ENCODE peak calls at places on chromosomes 11 and 22, in ten cellular contexts. One of them, this sample, is unnamed.
A peak's percentile ranks its signal among the peaks of the same experiment; 100 is the strongest.

GRCh38 chr22:40733919-40734318 is 54.6 kb downstream of the MCHR1 start:
- DNase-seq in HEK293T: no peak
- DNase-seq in neural crest cell: no peak
- DNase-seq in activated effector memory CD4-positive, alpha-beta T cell treated with anti-CD3 and anti-CD28 coated beads, Interleukin-2, amount 50 U/mL, for 16 hours: no peak
- DNase-seq in NCI-H1092: no peak
- DNase-seq in heart right ventricle: no peak
- DNase-seq in NCI-H460: no peak
- DNase-seq in bronchial epithelial cell: no peak
- DNase-seq in RPMI7951: no peak
- DNase-seq in activated naive CD8-positive, alpha-beta T cell treated with anti-CD3 and anti-CD28 coated beads for 36 hours: no peak
- DNase-seq in this sample: no peak

GRCh38 chr11:119155733-119156492 is 7.1 kb downstream of the ABCG4 start:
- DNase-seq in NCI-H460: peak; percentile 11
- DNase-seq in activated effector memory CD4-positive, alpha-beta T cell treated with anti-CD3 and anti-CD28 coated beads, Interleukin-2, amount 50 U/mL, for 16 hours: no peak
- DNase-seq in HEK293T: no peak
- DNase-seq in RPMI7951: peak; percentile 58
- DNase-seq in NCI-H1092: no peak
- DNase-seq in neural crest cell: no peak
- DNase-seq in bronchial epithelial cell: no peak
- DNase-seq in heart right ventricle: no peak
- DNase-seq in activated naive CD8-positive, alpha-beta T cell treated with anti-CD3 and anti-CD28 coated beads for 36 hours: no peak
- DNase-seq in this sample: no peak

GRCh38 chr11:72436667-72437066 is 2.3 kb upstream of the CLPB start:
- DNase-seq in RPMI7951: no peak
- DNase-seq in HEK293T: no peak
- DNase-seq in activated effector memory CD4-positive, alpha-beta T cell treated with anti-CD3 and anti-CD28 coated beads, Interleukin-2, amount 50 U/mL, for 16 hours: no peak
- DNase-seq in neural crest cell: no peak
- DNase-seq in heart right ventricle: no peak
- DNase-seq in activated naive CD8-positive, alpha-beta T cell treated with anti-CD3 and anti-CD28 coated beads for 36 hours: no peak
- DNase-seq in NCI-H460: no peak
- DNase-seq in bronchial epithelial cell: no peak
- DNase-seq in NCI-H1092: no peak
- DNase-seq in this sample: no peak

GRCh38 chr11:27227744-27228143 is 135.3 kb downstream of the CCDC34 start:
- DNase-seq in NCI-H460: no peak
- DNase-seq in activated naive CD8-positive, alpha-beta T cell treated with anti-CD3 and anti-CD28 coated beads for 36 hours: no peak
- DNase-seq in RPMI7951: no peak
- DNase-seq in NCI-H1092: peak; percentile 48
- DNase-seq in HEK293T: no peak
- DNase-seq in activated effector memory CD4-positive, alpha-beta T cell treated with anti-CD3 and anti-CD28 coated beads, Interleukin-2, amount 50 U/mL, for 16 hours: no peak
- DNase-seq in heart right ventricle: no peak
- DNase-seq in neural crest cell: no peak
- DNase-seq in bronchial epithelial cell: no peak
- DNase-seq in this sample: no peak

GRCh38 chr11:66012946-66013761 is 1.3 kb downstream of the CST6 start:
- DNase-seq in activated naive CD8-positive, alpha-beta T cell treated with anti-CD3 and anti-CD28 coated beads for 36 hours: no peak
- DNase-seq in activated effector memory CD4-positive, alpha-beta T cell treated with anti-CD3 and anti-CD28 coated beads, Interleukin-2, amount 50 U/mL, for 16 hours: no peak
- DNase-seq in HEK293T: no peak
- DNase-seq in NCI-H1092: no peak
- DNase-seq in heart right ventricle: no peak
- DNase-seq in neural crest cell: no peak
- DNase-seq in NCI-H460: no peak
- DNase-seq in RPMI7951: peak; percentile 38
- DNase-seq in bronchial epithelial cell: peak; percentile 71
- DNase-seq in this sample: no peak

GRCh38 chr22:50576070-50576469 is 2.2 kb downstream of the CPT1B start:
- DNase-seq in bronchial epithelial cell: peak; percentile 51
- DNase-seq in heart right ventricle: no peak
- DNase-seq in HEK293T: peak; percentile 54
- DNase-seq in NCI-H460: peak; percentile 41
- DNase-seq in neural crest cell: peak; percentile 22
- DNase-seq in activated naive CD8-positive, alpha-beta T cell treated with anti-CD3 and anti-CD28 coated beads for 36 hours: no peak
- DNase-seq in activated effector memory CD4-positive, alpha-beta T cell treated with anti-CD3 and anti-CD28 coated beads, Interleukin-2, amount 50 U/mL, for 16 hours: no peak
- DNase-seq in RPMI7951: peak; percentile 24
- DNase-seq in NCI-H1092: no peak
- DNase-seq in this sample: no peak

GRCh38 chr11:93738647-93739081 is 2.6 kb downstream of the TAF1D start:
- DNase-seq in activated effector memory CD4-positive, alpha-beta T cell treated with anti-CD3 and anti-CD28 coated beads, Interleukin-2, amount 50 U/mL, for 16 hours: no peak
- DNase-seq in NCI-H460: no peak
- DNase-seq in HEK293T: no peak
- DNase-seq in NCI-H1092: no peak
- DNase-seq in activated naive CD8-positive, alpha-beta T cell treated with anti-CD3 and anti-CD28 coated beads for 36 hours: no peak
- DNase-seq in neural crest cell: no peak
- DNase-seq in heart right ventricle: no peak
- DNase-seq in RPMI7951: no peak
- DNase-seq in bronchial epithelial cell: peak; percentile 25
- DNase-seq in this sample: no peak

GRCh38 chr22:37455896-37456295 is 28.6 kb upstream of the ELFN2 start:
- DNase-seq in neural crest cell: no peak
- DNase-seq in NCI-H460: no peak
- DNase-seq in bronchial epithelial cell: no peak
- DNase-seq in NCI-H1092: no peak
- DNase-seq in activated effector memory CD4-positive, alpha-beta T cell treated with anti-CD3 and anti-CD28 coated beads, Interleukin-2, amount 50 U/mL, for 16 hours: no peak
- DNase-seq in activated naive CD8-positive, alpha-beta T cell treated with anti-CD3 and anti-CD28 coated beads for 36 hours: no peak
- DNase-seq in HEK293T: no peak
- DNase-seq in RPMI7951: no peak
- DNase-seq in heart right ventricle: no peak
- DNase-seq in this sample: no peak

GRCh38 chr11:65529475-65530156 is 4.7 kb downstream of the SCYL1 start:
- DNase-seq in NCI-H460: no peak
- DNase-seq in activated effector memory CD4-positive, alpha-beta T cell treated with anti-CD3 and anti-CD28 coated beads, Interleukin-2, amount 50 U/mL, for 16 hours: no peak
- DNase-seq in NCI-H1092: no peak
- DNase-seq in heart right ventricle: no peak
- DNase-seq in HEK293T: no peak
- DNase-seq in neural crest cell: no peak
- DNase-seq in activated naive CD8-positive, alpha-beta T cell treated with anti-CD3 and anti-CD28 coated beads for 36 hours: no peak
- DNase-seq in RPMI7951: no peak
- DNase-seq in bronchial epithelial cell: no peak
- DNase-seq in this sample: no peak

GRCh38 chr22:24474221-24474620 is 20.9 kb upstream of the UPB1 start:
- DNase-seq in NCI-H460: no peak
- DNase-seq in RPMI7951: peak; percentile 90
- DNase-seq in activated naive CD8-positive, alpha-beta T cell treated with anti-CD3 and anti-CD28 coated beads for 36 hours: no peak
- DNase-seq in HEK293T: no peak
- DNase-seq in bronchial epithelial cell: peak; percentile 60
- DNase-seq in NCI-H1092: no peak
- DNase-seq in heart right ventricle: no peak
- DNase-seq in neural crest cell: no peak
- DNase-seq in activated effector memory CD4-positive, alpha-beta T cell treated with anti-CD3 and anti-CD28 coated beads, Interleukin-2, amount 50 U/mL, for 16 hours: no peak
- DNase-seq in this sample: peak; percentile 67

GRCh38 chr11:83726316-83726715 is 440.1 kb upstream of the CCDC90B start:
- DNase-seq in NCI-H460: no peak
- DNase-seq in HEK293T: no peak
- DNase-seq in RPMI7951: no peak
- DNase-seq in bronchial epithelial cell: peak; percentile 18
- DNase-seq in activated effector memory CD4-positive, alpha-beta T cell treated with anti-CD3 and anti-CD28 coated beads, Interleukin-2, amount 50 U/mL, for 16 hours: no peak
- DNase-seq in neural crest cell: no peak
- DNase-seq in activated naive CD8-positive, alpha-beta T cell treated with anti-CD3 and anti-CD28 coated beads for 36 hours: no peak
- DNase-seq in NCI-H1092: no peak
- DNase-seq in heart right ventricle: no peak
- DNase-seq in this sample: no peak

GRCh38 chr11:61494341-61495038 is 14.1 kb upstream of the LRRC10B start:
- DNase-seq in NCI-H460: no peak
- DNase-seq in activated naive CD8-positive, alpha-beta T cell treated with anti-CD3 and anti-CD28 coated beads for 36 hours: no peak
- DNase-seq in heart right ventricle: peak; percentile 69
- DNase-seq in NCI-H1092: peak; percentile 35
- DNase-seq in bronchial epithelial cell: no peak
- DNase-seq in neural crest cell: no peak
- DNase-seq in activated effector memory CD4-positive, alpha-beta T cell treated with anti-CD3 and anti-CD28 coated beads, Interleukin-2, amount 50 U/mL, for 16 hours: no peak
- DNase-seq in RPMI7951: no peak
- DNase-seq in HEK293T: no peak
- DNase-seq in this sample: no peak

GRCh38 chr11:70210051-70210501 is 7.0 kb downstream of the FADD start:
- DNase-seq in NCI-H1092: no peak
- DNase-seq in activated effector memory CD4-positive, alpha-beta T cell treated with anti-CD3 and anti-CD28 coated beads, Interleukin-2, amount 50 U/mL, for 16 hours: no peak
- DNase-seq in activated naive CD8-positive, alpha-beta T cell treated with anti-CD3 and anti-CD28 coated beads for 36 hours: no peak
- DNase-seq in bronchial epithelial cell: no peak
- DNase-seq in HEK293T: no peak
- DNase-seq in NCI-H460: peak; percentile 11
- DNase-seq in RPMI7951: peak; percentile 52
- DNase-seq in neural crest cell: no peak
- DNase-seq in heart right ventricle: no peak
- DNase-seq in this sample: no peak

GRCh38 chr11:120137611-120138521 is at the start of gene TRIM29:
- DNase-seq in heart right ventricle: peak; percentile 2
- DNase-seq in RPMI7951: no peak
- DNase-seq in activated effector memory CD4-positive, alpha-beta T cell treated with anti-CD3 and anti-CD28 coated beads, Interleukin-2, amount 50 U/mL, for 16 hours: peak; percentile 52
- DNase-seq in NCI-H1092: no peak
- DNase-seq in activated naive CD8-positive, alpha-beta T cell treated with anti-CD3 and anti-CD28 coated beads for 36 hours: no peak
- DNase-seq in HEK293T: no peak
- DNase-seq in bronchial epithelial cell: peak; percentile 89
- DNase-seq in neural crest cell: no peak
- DNase-seq in NCI-H460: no peak
- DNase-seq in this sample: no peak

GRCh38 chr11:23555085-23555484 is 694.8 kb upstream of the CCDC179 start:
- DNase-seq in heart right ventricle: no peak
- DNase-seq in NCI-H460: no peak
- DNase-seq in neural crest cell: no peak
- DNase-seq in NCI-H1092: no peak
- DNase-seq in RPMI7951: peak; percentile 21
- DNase-seq in HEK293T: no peak
- DNase-seq in bronchial epithelial cell: peak; percentile 21
- DNase-seq in activated naive CD8-positive, alpha-beta T cell treated with anti-CD3 and anti-CD28 coated beads for 36 hours: no peak
- DNase-seq in activated effector memory CD4-positive, alpha-beta T cell treated with anti-CD3 and anti-CD28 coated beads, Interleukin-2, amount 50 U/mL, for 16 hours: no peak
- DNase-seq in this sample: peak; percentile 20

GRCh38 chr11:78061088-78061920 is 2.4 kb upstream of the THRSP start:
- DNase-seq in HEK293T: no peak
- DNase-seq in activated effector memory CD4-positive, alpha-beta T cell treated with anti-CD3 and anti-CD28 coated beads, Interleukin-2, amount 50 U/mL, for 16 hours: no peak
- DNase-seq in heart right ventricle: peak; percentile 71
- DNase-seq in RPMI7951: no peak
- DNase-seq in neural crest cell: no peak
- DNase-seq in bronchial epithelial cell: no peak
- DNase-seq in activated naive CD8-positive, alpha-beta T cell treated with anti-CD3 and anti-CD28 coated beads for 36 hours: no peak
- DNase-seq in NCI-H460: no peak
- DNase-seq in NCI-H1092: no peak
- DNase-seq in this sample: no peak

GRCh38 chr22:33796494-33796893 is 123.8 kb downstream of the LARGE1 start:
- DNase-seq in activated effector memory CD4-positive, alpha-beta T cell treated with anti-CD3 and anti-CD28 coated beads, Interleukin-2, amount 50 U/mL, for 16 hours: no peak
- DNase-seq in heart right ventricle: no peak
- DNase-seq in NCI-H460: no peak
- DNase-seq in bronchial epithelial cell: no peak
- DNase-seq in RPMI7951: no peak
- DNase-seq in neural crest cell: no peak
- DNase-seq in HEK293T: no peak
- DNase-seq in activated naive CD8-positive, alpha-beta T cell treated with anti-CD3 and anti-CD28 coated beads for 36 hours: no peak
- DNase-seq in NCI-H1092: no peak
- DNase-seq in this sample: no peak

GRCh38 chr11:45809456-45810395 is 4.8 kb downstream of the SLC35C1 start:
- DNase-seq in NCI-H460: no peak
- DNase-seq in bronchial epithelial cell: no peak
- DNase-seq in HEK293T: no peak
- DNase-seq in heart right ventricle: no peak
- DNase-seq in NCI-H1092: no peak
- DNase-seq in activated naive CD8-positive, alpha-beta T cell treated with anti-CD3 and anti-CD28 coated beads for 36 hours: no peak
- DNase-seq in activated effector memory CD4-positive, alpha-beta T cell treated with anti-CD3 and anti-CD28 coated beads, Interleukin-2, amount 50 U/mL, for 16 hours: no peak
- DNase-seq in neural crest cell: no peak
- DNase-seq in RPMI7951: no peak
- DNase-seq in this sample: no peak

GRCh38 chr22:48940266-48940987 is 887.2 kb downstream of the BRD1 start:
- DNase-seq in HEK293T: no peak
- DNase-seq in NCI-H460: no peak
- DNase-seq in heart right ventricle: no peak
- DNase-seq in activated naive CD8-positive, alpha-beta T cell treated with anti-CD3 and anti-CD28 coated beads for 36 hours: no peak
- DNase-seq in neural crest cell: no peak
- DNase-seq in activated effector memory CD4-positive, alpha-beta T cell treated with anti-CD3 and anti-CD28 coated beads, Interleukin-2, amount 50 U/mL, for 16 hours: peak; percentile 42
- DNase-seq in NCI-H1092: no peak
- DNase-seq in bronchial epithelial cell: no peak
- DNase-seq in RPMI7951: no peak
- DNase-seq in this sample: no peak

GRCh38 chr11:13073119-13073981 is 64.2 kb downstream of the RASSF10 start:
- DNase-seq in HEK293T: no peak
- DNase-seq in bronchial epithelial cell: peak; percentile 99
- DNase-seq in NCI-H1092: no peak
- DNase-seq in heart right ventricle: no peak
- DNase-seq in RPMI7951: peak; percentile 97
- DNase-seq in neural crest cell: no peak
- DNase-seq in activated naive CD8-positive, alpha-beta T cell treated with anti-CD3 and anti-CD28 coated beads for 36 hours: no peak
- DNase-seq in NCI-H460: no peak
- DNase-seq in activated effector memory CD4-positive, alpha-beta T cell treated with anti-CD3 and anti-CD28 coated beads, Interleukin-2, amount 50 U/mL, for 16 hours: no peak
- DNase-seq in this sample: peak; percentile 24

GRCh38 chr11:31874631-31875191 is 63.6 kb upstream of the PAX6 start:
- DNase-seq in neural crest cell: no peak
- DNase-seq in HEK293T: no peak
- DNase-seq in RPMI7951: peak; percentile 75
- DNase-seq in activated naive CD8-positive, alpha-beta T cell treated with anti-CD3 and anti-CD28 coated beads for 36 hours: no peak
- DNase-seq in NCI-H1092: no peak
- DNase-seq in bronchial epithelial cell: no peak
- DNase-seq in heart right ventricle: no peak
- DNase-seq in activated effector memory CD4-positive, alpha-beta T cell treated with anti-CD3 and anti-CD28 coated beads, Interleukin-2, amount 50 U/mL, for 16 hours: no peak
- DNase-seq in NCI-H460: no peak
- DNase-seq in this sample: no peak

GRCh38 chr11:75350743-75351540 is 519 bp downstream of the ARRB1 start:
- DNase-seq in neural crest cell: no peak
- DNase-seq in NCI-H460: no peak
- DNase-seq in activated naive CD8-positive, alpha-beta T cell treated with anti-CD3 and anti-CD28 coated beads for 36 hours: peak; percentile 47
- DNase-seq in HEK293T: peak; percentile 59
- DNase-seq in bronchial epithelial cell: peak; percentile 23
- DNase-seq in NCI-H1092: no peak
- DNase-seq in heart right ventricle: no peak
- DNase-seq in activated effector memory CD4-positive, alpha-beta T cell treated with anti-CD3 and anti-CD28 coated beads, Interleukin-2, amount 50 U/mL, for 16 hours: peak; percentile 77
- DNase-seq in RPMI7951: no peak
- DNase-seq in this sample: no peak

GRCh38 chr11:91749231-91749630 is 475.4 kb upstream of the FAT3 start:
- DNase-seq in bronchial epithelial cell: peak; percentile 39
- DNase-seq in NCI-H460: no peak
- DNase-seq in activated effector memory CD4-positive, alpha-beta T cell treated with anti-CD3 and anti-CD28 coated beads, Interleukin-2, amount 50 U/mL, for 16 hours: no peak
- DNase-seq in activated naive CD8-positive, alpha-beta T cell treated with anti-CD3 and anti-CD28 coated beads for 36 hours: no peak
- DNase-seq in NCI-H1092: no peak
- DNase-seq in RPMI7951: no peak
- DNase-seq in heart right ventricle: no peak
- DNase-seq in neural crest cell: no peak
- DNase-seq in HEK293T: no peak
- DNase-seq in this sample: no peak

GRCh38 chr22:46619830-46620501 is at the start of gene GRAMD4:
- DNase-seq in bronchial epithelial cell: no peak
- DNase-seq in HEK293T: no peak
- DNase-seq in neural crest cell: no peak
- DNase-seq in activated effector memory CD4-positive, alpha-beta T cell treated with anti-CD3 and anti-CD28 coated beads, Interleukin-2, amount 50 U/mL, for 16 hours: no peak
- DNase-seq in RPMI7951: peak; percentile 34
- DNase-seq in NCI-H1092: no peak
- DNase-seq in activated naive CD8-positive, alpha-beta T cell treated with anti-CD3 and anti-CD28 coated beads for 36 hours: no peak
- DNase-seq in NCI-H460: no peak
- DNase-seq in heart right ventricle: peak; percentile 74
- DNase-seq in this sample: no peak

GRCh38 chr22:18990355-18991137 is 54.5 kb upstream of the PRODH start:
- DNase-seq in neural crest cell: no peak
- DNase-seq in NCI-H460: no peak
- DNase-seq in heart right ventricle: no peak
- DNase-seq in bronchial epithelial cell: no peak
- DNase-seq in activated effector memory CD4-positive, alpha-beta T cell treated with anti-CD3 and anti-CD28 coated beads, Interleukin-2, amount 50 U/mL, for 16 hours: no peak
- DNase-seq in RPMI7951: no peak
- DNase-seq in activated naive CD8-positive, alpha-beta T cell treated with anti-CD3 and anti-CD28 coated beads for 36 hours: no peak
- DNase-seq in NCI-H1092: no peak
- DNase-seq in HEK293T: no peak
- DNase-seq in this sample: no peak

GRCh38 chr22:44625981-44626687 is 75.9 kb upstream of the PRR5 start:
- DNase-seq in neural crest cell: peak; percentile 77
- DNase-seq in NCI-H460: peak; percentile 58
- DNase-seq in heart right ventricle: peak; percentile 63
- DNase-seq in bronchial epithelial cell: peak; percentile 26
- DNase-seq in activated naive CD8-positive, alpha-beta T cell treated with anti-CD3 and anti-CD28 coated beads for 36 hours: peak; percentile 74
- DNase-seq in HEK293T: peak; percentile 85
- DNase-seq in NCI-H1092: no peak
- DNase-seq in RPMI7951: peak; percentile 46
- DNase-seq in activated effector memory CD4-positive, alpha-beta T cell treated with anti-CD3 and anti-CD28 coated beads, Interleukin-2, amount 50 U/mL, for 16 hours: peak; percentile 92
- DNase-seq in this sample: peak; percentile 6

GRCh38 chr22:47394504-47395440 is 632.3 kb downstream of the TBC1D22A start:
- DNase-seq in RPMI7951: no peak
- DNase-seq in activated naive CD8-positive, alpha-beta T cell treated with anti-CD3 and anti-CD28 coated beads for 36 hours: no peak
- DNase-seq in NCI-H460: no peak
- DNase-seq in heart right ventricle: no peak
- DNase-seq in HEK293T: no peak
- DNase-seq in bronchial epithelial cell: no peak
- DNase-seq in NCI-H1092: no peak
- DNase-seq in neural crest cell: no peak
- DNase-seq in activated effector memory CD4-positive, alpha-beta T cell treated with anti-CD3 and anti-CD28 coated beads, Interleukin-2, amount 50 U/mL, for 16 hours: peak; percentile 6
- DNase-seq in this sample: no peak

GRCh38 chr11:34978236-34979191 is 62.1 kb downstream of the PDHX start:
- DNase-seq in heart right ventricle: no peak
- DNase-seq in activated effector memory CD4-positive, alpha-beta T cell treated with anti-CD3 and anti-CD28 coated beads, Interleukin-2, amount 50 U/mL, for 16 hours: no peak
- DNase-seq in NCI-H1092: no peak
- DNase-seq in NCI-H460: no peak
- DNase-seq in HEK293T: no peak
- DNase-seq in activated naive CD8-positive, alpha-beta T cell treated with anti-CD3 and anti-CD28 coated beads for 36 hours: no peak
- DNase-seq in RPMI7951: no peak
- DNase-seq in bronchial epithelial cell: no peak
- DNase-seq in neural crest cell: no peak
- DNase-seq in this sample: no peak